ENCODE peak calls at places on chromosomes 13 and 19, in four cellular contexts. L is hepatocyte, G is tibial nerve, C is psoas muscle. V is an unnamed sample.

GRCh38 chr13:110118106-110118505 is 188.9 kb downstream of the COL4A1 start:
- DNase-seq in C (no peak), L (no peak), G (no peak), V (no peak)

GRCh38 chr19:495440-496332 is 600 bp upstream of the MADCAM1 start:
- DNase-seq in C (peak; percentile 31), L (peak; percentile 43), G (no peak), V (no peak)

GRCh38 chr19:3067549-3067948 is 5.3 kb upstream of the TLE5 start:
- DNase-seq in L (no peak), G (no peak), C (no peak), V (no peak)

GRCh38 chr13:59607172-59607571 is 556.6 kb downstream of the DIAPH3 start:
- DNase-seq in C (no peak), G (no peak), L (no peak), V (no peak)

GRCh38 chr19:46068345-46069258 is 27.8 kb upstream of the IGFL4 start:
- DNase-seq in L (peak; percentile 42), C (no peak), G (no peak), V (peak; percentile 65)

GRCh38 chr19:54448037-54448773 is 794 bp upstream of the LENG8 start:
- DNase-seq in L (peak; percentile 77), C (peak; percentile 57), G (peak; percentile 57), V (peak; percentile 56)

GRCh38 chr13:67229438-67230242 is 496 bp downstream of the PCDH9 start:
- DNase-seq in G (peak; percentile 5), C (no peak), L (peak; percentile 12), V (no peak)

GRCh38 chr13:50282016-50282415 is 266.8 kb downstream of the KCNRG start:
- DNase-seq in C (no peak), G (no peak), L (no peak), V (no peak)

GRCh38 chr19:48635966-48636858 is 967 bp downstream of the DBP start:
- DNase-seq in G (no peak), C (no peak), L (peak; percentile 60), V (peak; percentile 48)

GRCh38 chr19:6500837-6501739 is 1.0 kb downstream of the TUBB4A start:
- DNase-seq in C (no peak), G (no peak), L (no peak), V (no peak)

GRCh38 chr19:45321848-45322247 is 827 bp downstream of the CKM start:
- DNase-seq in G (no peak), L (no peak), C (peak; percentile 69), V (no peak)

GRCh38 chr13:75135325-75135825 is 346.6 kb downstream of the TBC1D4 start:
- DNase-seq in C (no peak), L (peak; percentile 6), G (no peak), V (no peak)

GRCh38 chr19:55650602-55651230 is 2.7 kb downstream of the CCDC106 start:
- DNase-seq in C (no peak), G (no peak), L (no peak), V (no peak)

GRCh38 chr13:92833071-92833470 is 393.5 kb upstream of the GPC6 start:
- DNase-seq in C (no peak), L (no peak), G (no peak), V (no peak)

GRCh38 chr13:110913911-110914292 is 967 bp downstream of the ANKRD10 start:
- DNase-seq in G (no peak), L (no peak), C (no peak), V (no peak)

GRCh38 chr19:19062454-19063182 is 1.2 kb upstream of the SLC25A42 start:
- DNase-seq in G (no peak), L (no peak), C (no peak), V (no peak)

GRCh38 chr19:19064098-19064722 is 416 bp downstream of the SLC25A42 start:
- DNase-seq in C (no peak), L (no peak), G (no peak), V (no peak)

GRCh38 chr19:19064811-19065745 is 1.3 kb downstream of the SLC25A42 start:
- DNase-seq in L (no peak), G (no peak), C (no peak), V (peak; percentile 25)

GRCh38 chr19:19061491-19061890 is 2.3 kb upstream of the SLC25A42 start:
- DNase-seq in G (no peak), C (peak; percentile 46), L (no peak), V (peak; percentile 31)

DNA sequence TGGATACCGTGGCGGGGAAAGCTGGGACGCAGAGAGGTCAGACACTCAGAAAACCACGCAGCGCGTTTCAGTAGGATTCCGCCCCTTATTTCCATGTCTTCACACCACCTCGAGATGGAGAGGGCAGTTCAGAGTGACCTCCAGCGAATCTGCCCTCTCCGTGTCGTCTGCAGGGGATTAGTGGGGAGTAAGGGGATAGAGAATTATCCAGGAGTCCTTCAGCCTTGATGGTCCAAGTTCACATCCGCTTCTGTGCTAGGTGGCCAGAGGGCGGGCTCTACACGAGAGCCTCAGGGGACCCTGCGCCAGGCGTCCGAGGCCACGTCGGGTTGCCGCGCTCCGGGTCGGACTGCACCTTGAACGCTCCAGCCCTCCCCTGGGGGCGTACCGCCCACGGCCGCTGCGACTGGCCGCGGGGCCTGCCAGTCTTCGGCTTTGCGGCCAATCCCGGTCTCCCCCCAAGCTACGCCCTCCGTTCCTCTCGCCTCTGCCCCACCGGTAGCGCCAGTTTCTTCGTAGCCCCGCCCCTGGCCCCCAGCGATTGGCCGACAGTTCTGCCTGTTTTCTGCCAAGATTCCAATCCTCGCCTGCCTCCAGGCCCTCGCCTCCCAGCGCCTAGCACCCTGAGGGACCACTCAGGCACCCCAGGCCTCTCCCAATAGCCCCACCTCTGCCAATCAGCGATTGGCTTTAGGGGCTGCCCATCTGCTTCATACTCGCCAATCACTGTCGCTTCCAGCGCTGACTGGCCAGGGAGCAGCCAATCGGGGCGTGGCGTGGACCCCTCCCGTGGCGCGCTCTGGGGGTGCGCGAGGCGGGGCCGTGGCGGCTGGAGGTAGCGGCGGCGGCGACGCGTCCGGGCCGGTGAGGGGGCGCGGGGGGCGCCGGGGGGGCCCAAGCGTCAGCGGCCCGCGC is at the start of gene SLC25A42:
- DNase-seq in G (peak; percentile 100), C (peak; percentile 100), L (peak; percentile 99), V (peak; percentile 100)
- H3K4me1 ChIP-seq in G (no peaks in the 10 kb centered on the region), C (peaks cover 61% of the 10 kb centered on the region), L (no peaks in the 10 kb centered on the region), V (no peaks in the 10 kb centered on the region)

DNA sequence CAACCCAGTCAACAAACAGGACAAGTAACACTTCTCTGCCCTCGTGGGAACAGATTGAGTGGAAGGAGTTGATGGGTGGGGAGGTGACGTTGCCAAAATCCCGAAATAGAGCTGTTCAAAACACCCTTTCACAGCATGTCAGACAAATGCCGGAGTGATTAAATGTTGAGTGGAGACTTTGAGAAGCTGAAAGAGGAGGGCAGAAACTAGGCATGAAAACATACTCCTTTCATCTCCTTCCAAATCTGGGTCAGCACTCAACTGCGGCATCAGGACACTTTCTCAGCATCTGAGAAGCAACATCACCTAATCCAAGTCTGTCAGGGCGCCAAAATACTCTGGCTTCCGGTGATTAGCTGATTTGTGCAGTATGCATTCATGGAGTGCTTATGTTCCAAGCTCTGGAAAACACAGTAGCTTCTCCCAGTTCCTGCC is 51.5 kb upstream of the MRI1 start:
- DNase-seq in L (no peak), C (no peak), G (no peak), V (no peak)
- H3K4me1 ChIP-seq in L (no peaks in the 10 kb centered on the region), C (no peaks in the 10 kb centered on the region), G (no peaks in the 10 kb centered on the region), V (no peaks in the 10 kb centered on the region)

DNA sequence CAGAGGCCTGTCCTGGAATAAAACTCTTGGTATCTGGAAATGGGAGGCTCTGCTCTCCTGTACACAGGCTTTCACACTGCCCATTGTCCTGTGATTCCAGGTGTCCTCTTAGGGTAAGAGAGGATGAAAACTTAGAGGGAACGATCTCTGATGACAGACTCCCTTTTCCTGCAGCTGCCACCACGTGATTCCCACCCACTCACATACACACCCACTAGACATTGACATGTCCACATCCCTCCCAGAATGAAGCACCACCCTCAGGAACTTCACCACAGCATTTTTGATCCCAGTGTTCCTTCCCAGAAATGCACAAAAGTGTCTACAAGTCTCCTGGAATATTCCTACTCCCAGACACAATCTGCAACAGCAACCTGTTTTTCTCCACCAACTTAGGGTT is 8.2 kb downstream of the ZNF429 start:
- DNase-seq in G (no peak), L (no peak), C (no peak), V (no peak)
- H3K4me1 ChIP-seq in G (no peaks in the 10 kb centered on the region), L (no peaks in the 10 kb centered on the region), C (no peaks in the 10 kb centered on the region), V (no peaks in the 10 kb centered on the region)

GRCh38 chr19:4987692-4988370 is 18.9 kb downstream of the KDM4B start:
- DNase-seq in G (no peak), L (no peak), C (no peak), V (no peak)
- H3K4me1 ChIP-seq in G (no peaks in the 10 kb centered on the region), L (peaks cover 18% of the 10 kb centered on the region), C (peaks cover 58% of the 10 kb centered on the region), V (peaks cover 5% of the 10 kb centered on the region)

GRCh38 chr19:38686530-38686888 is 39.1 kb downstream of the ACTN4 start:
- DNase-seq in G (no peak), C (no peak), L (no peak), V (peak; percentile 48)
- H3K4me1 ChIP-seq in G (no peaks in the 10 kb centered on the region), C (peaks cover 76% of the 10 kb centered on the region), L (peaks cover 53% of the 10 kb centered on the region), V (peaks cover 24% of the 10 kb centered on the region)

GRCh38 chr19:4089400-4089908 is 22.8 kb upstream of the ZBTB7A start:
- DNase-seq in L (no peak), C (no peak), G (no peak), V (no peak)

GRCh38 chr19:4090351-4091220 is 23.9 kb upstream of the ZBTB7A start:
- DNase-seq in L (no peak), G (no peak), C (no peak), V (no peak)

GRCh38 chr19:4089946-4090345 is 23.2 kb upstream of the ZBTB7A start:
- DNase-seq in C (no peak), G (no peak), L (no peak), V (no peak)

GRCh38 chr19:4088065-4088679 is 21.5 kb upstream of the ZBTB7A start:
- DNase-seq in C (no peak), G (no peak), L (no peak), V (no peak)

DNA sequence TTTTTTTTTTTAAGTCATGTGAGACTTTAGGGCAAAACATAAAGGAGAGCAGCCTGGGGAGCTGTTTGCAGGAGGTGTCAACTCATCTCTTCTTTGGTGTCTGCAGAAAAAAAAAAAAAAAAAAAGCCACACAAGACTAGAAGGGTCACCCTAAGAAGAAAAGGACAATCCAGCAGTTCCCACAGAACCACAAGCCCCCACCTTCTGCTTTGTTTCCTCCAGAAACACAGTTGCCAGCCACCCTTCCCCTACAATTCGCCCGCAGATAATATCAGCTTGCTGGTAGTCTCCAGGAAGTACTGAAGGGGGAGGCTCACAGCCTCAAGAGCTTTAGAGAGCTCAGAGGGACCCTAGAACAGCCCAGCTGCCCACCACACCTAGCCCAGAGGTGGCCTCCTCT is 22.3 kb upstream of the ZBTB7A start:
- DNase-seq in G (no peak), L (no peak), C (no peak), V (peak; percentile 35)
- H3K4me1 ChIP-seq in G (no peaks in the 10 kb centered on the region), L (peaks cover 5% of the 10 kb centered on the region), C (no peaks in the 10 kb centered on the region), V (peaks cover 5% of the 10 kb centered on the region)

DNA sequence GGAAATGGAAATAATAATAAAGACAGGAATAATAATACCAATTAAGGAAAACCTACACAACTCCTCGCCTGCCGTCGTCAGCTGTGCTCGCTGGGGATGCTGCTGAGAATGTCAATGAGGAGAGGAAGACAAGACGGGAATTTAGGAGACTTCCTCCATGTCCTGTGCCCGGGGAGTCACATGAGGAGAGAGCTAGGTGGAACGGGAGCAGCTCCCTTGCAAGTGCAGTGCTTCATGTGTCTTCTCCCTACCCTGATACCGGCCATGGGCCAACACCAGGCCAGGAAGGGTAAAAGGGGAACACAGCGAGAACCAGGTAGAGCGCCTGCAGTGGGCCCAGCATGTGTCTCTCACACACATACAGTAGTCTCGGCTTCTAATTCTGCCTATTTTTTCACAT is 11.8 kb downstream of the DOCK9 start:
- DNase-seq in C (no peak), G (no peak), L (no peak), V (no peak)
- H3K4me1 ChIP-seq in C (peaks cover 4% of the 10 kb centered on the region), G (no peaks in the 10 kb centered on the region), L (no peaks in the 10 kb centered on the region), V (no peaks in the 10 kb centered on the region)